ENCODE peak calls at places on chromosomes 7 and 10, in eight cellular contexts. B is Panc1, E is pancreas, O is right lobe of liver, G is upper lobe of right lung, W is lower lobe of right lung, A is gastrocnemius medialis, N is left lung. J is an unnamed sample. For H3K4me1, the result is how much of the 10 kb centered on the place peaks cover.

GRCh38 chr7:38716397-38716796 is 85.2 kb upstream of the AMPH start:
- ATAC-seq in B (no peak), E (no peak), O (no peak), G (no peak), W (no peak), A (no peak), N (no peak), J (no peak)

GRCh38 chr10:44863344-44864041 is 47.6 kb upstream of the TMEM72 start:
- ATAC-seq in B (no peak), E (no peak), O (no peak), G (no peak), W (no peak), A (no peak), N (no peak), J (no peak)

GRCh38 chr7:149415391-149416068 is 45.3 kb downstream of the ZNF777 start:
- ATAC-seq in B (no peak), E (no peak), O (no peak), G (no peak), W (no peak), A (no peak), N (no peak), J (peak)

GRCh38 chr10:125117941-125118630 is 42.3 kb downstream of the CTBP2 start:
- ATAC-seq in B (no peak), E (peak), O (no peak), G (peak), W (peak), A (no peak), N (no peak), J (peak)

GRCh38 chr10:116880716-116881440 is 31.6 kb downstream of the ENO4 start:
- ATAC-seq in B (no peak), E (no peak), O (peak), G (no peak), W (no peak), A (no peak), N (no peak), J (no peak)

GRCh38 chr10:58775960-58776574 is 263.4 kb downstream of the BICC1 start:
- ATAC-seq in B (no peak), E (peak), O (no peak), G (peak), W (peak), A (no peak), N (peak), J (peak)

GRCh38 chr7:38413784-38414183 is 140.3 kb upstream of the TARP start:
- ATAC-seq in B (no peak), E (no peak), O (no peak), G (no peak), W (no peak), A (no peak), N (no peak), J (no peak)

GRCh38 chr10:30454744-30455498 is 20.9 kb downstream of the MAP3K8 start:
- ATAC-seq in B (no peak), E (no peak), O (peak), G (peak), W (peak), A (peak), N (peak), J (peak)

GRCh38 chr10:3353235-3353634 is 180.7 kb upstream of the PITRM1 start:
- ATAC-seq in B (no peak), E (no peak), O (peak), G (no peak), W (no peak), A (no peak), N (no peak), J (no peak)

GRCh38 chr7:128800567-128800966 is 8.8 kb downstream of the CCDC136 start:
- ATAC-seq in B (no peak), E (no peak), O (no peak), G (no peak), W (no peak), A (no peak), N (no peak), J (no peak)

GRCh38 chr10:90999512-91000172 is 78.8 kb upstream of the ANKRD1 start:
- ATAC-seq in B (no peak), E (no peak), O (no peak), G (no peak), W (no peak), A (no peak), N (no peak), J (no peak)

GRCh38 chr10:110892602-110893001 is 20.9 kb downstream of the PDCD4 start:
- ATAC-seq in B (no peak), E (no peak), O (no peak), G (no peak), W (no peak), A (no peak), N (no peak), J (no peak)

GRCh38 chr10:29424017-29424416 is 135.1 kb downstream of the LYZL1 start:
- ATAC-seq in B (no peak), E (no peak), O (no peak), G (no peak), W (no peak), A (no peak), N (no peak), J (no peak)

GRCh38 chr7:81075150-81075549 is 156.3 kb upstream of the SEMA3C start:
- ATAC-seq in B (no peak), E (no peak), O (no peak), G (no peak), W (no peak), A (no peak), N (no peak), J (no peak)

GRCh38 chr10:47058303-47058702 is 147.1 kb downstream of the PTPN20 start:
- ATAC-seq in B (no peak), E (no peak), O (no peak), G (no peak), W (no peak), A (no peak), N (no peak), J (no peak)

GRCh38 chr7:95929710-95930295 is 157.4 kb downstream of the DYNC1I1 start:
- ATAC-seq in B (no peak), E (peak), O (no peak), G (no peak), W (no peak), A (no peak), N (no peak), J (no peak)

GRCh38 chr10:48390933-48391845 is 84.7 kb downstream of the MAPK8 start:
- ATAC-seq in B (peak), E (no peak), O (no peak), G (no peak), W (no peak), A (no peak), N (no peak), J (no peak)

GRCh38 chr10:103238506-103239252 is 7.0 kb upstream of the RPEL1 start:
- ATAC-seq in B (peak), E (no peak), O (peak), G (peak), W (peak), A (no peak), N (peak), J (peak)

GRCh38 chr7:151408839-151409554 is 841 bp downstream of the WDR86 start:
- ATAC-seq in B (peak), E (no peak), O (no peak), G (peak), W (peak), A (no peak), N (peak), J (no peak)

GRCh38 chr7:28293529-28293835 is 112.9 kb upstream of the JAZF1 start:
- ATAC-seq in B (peak), E (peak), O (no peak), G (no peak), W (no peak), A (no peak), N (no peak), J (no peak)
- H3K4me1 ChIP-seq in B (under half), E (under half), O (under half), G (under half), W (under half), A (under half), N (under half), J (under half)

GRCh38 chr10:70671619-70672164 is 614 bp upstream of the ADAMTS14 start:
- ATAC-seq in B (no peak), E (no peak), O (no peak), G (no peak), W (no peak), A (no peak), N (no peak), J (no peak)
- TF ChIP-seq CTCF in B (no peak), E (no peak), O (no peak), G (no peak), W (no peak), A (no peak), N (no peak), J (no peak)

GRCh38 chr7:31336202-31337035 is 4.1 kb downstream of the NEUROD6 start:
- ATAC-seq in B (peak), E (no peak), O (peak), G (peak), W (peak), A (no peak), N (peak), J (no peak)
- H3K4me3 ChIP-seq in B (no peak), E (peak), O (peak), G (no peak), W (peak), A (no peak), N (peak), J (no peak)

GRCh38 chr7:105364748-105365147 is 24.0 kb downstream of the SRPK2 start:
- ATAC-seq in B (no peak), E (no peak), O (no peak), G (no peak), W (no peak), A (no peak), N (no peak), J (no peak)

GRCh38 chr7:105367458-105367857 is 21.3 kb downstream of the SRPK2 start:
- ATAC-seq in B (peak), E (peak), O (no peak), G (no peak), W (peak), A (no peak), N (peak), J (no peak)

GRCh38 chr7:105369944-105370343 is 18.8 kb downstream of the SRPK2 start:
- ATAC-seq in B (no peak), E (no peak), O (no peak), G (no peak), W (no peak), A (no peak), N (no peak), J (no peak)

GRCh38 chr7:105365541-105366534 is 22.9 kb downstream of the SRPK2 start:
- ATAC-seq in B (no peak), E (no peak), O (no peak), G (no peak), W (no peak), A (no peak), N (no peak), J (no peak)
- H3K4me1 ChIP-seq in B (under half), E (under half), O (under half), G (under half), W (under half), A (under half), N (under half), J (under half)

DNA sequence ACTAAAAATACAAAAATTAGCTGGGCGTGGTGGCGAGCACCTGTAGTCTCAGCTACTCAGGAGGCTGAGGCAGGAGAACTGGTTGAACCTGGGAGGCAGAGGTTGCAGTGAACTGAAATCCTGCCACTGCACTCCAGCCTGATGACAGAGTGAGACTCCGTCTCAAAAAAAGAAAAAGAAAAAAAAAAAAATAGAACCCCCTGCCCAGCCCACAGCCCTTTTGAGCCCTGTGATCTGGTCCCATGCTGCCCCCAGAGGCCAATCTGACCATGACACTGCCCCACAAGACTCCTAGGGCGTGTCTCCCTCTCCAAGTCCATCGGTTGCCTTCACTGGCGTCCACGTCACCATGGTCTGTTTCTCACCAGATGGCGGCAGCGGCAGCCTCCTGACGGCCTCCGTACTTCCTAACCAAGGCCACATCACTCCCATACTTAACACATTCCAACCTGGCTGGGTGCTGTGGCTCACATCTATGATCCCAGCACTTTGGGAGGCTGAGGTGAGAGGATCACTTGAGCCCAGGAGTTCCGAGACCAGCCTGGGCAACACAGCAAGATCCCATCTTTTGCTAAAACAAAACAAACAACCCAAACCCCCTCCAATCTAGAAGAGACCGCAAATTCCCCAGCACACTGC is 18.0 kb downstream of the STX1A start:
- ATAC-seq in B (peak), E (no peak), O (peak), G (peak), W (peak), A (peak), N (peak), J (no peak)
- TF ChIP-seq CTCF in B (peak), E (peak), O (peak), G (peak), W (peak), A (peak), N (peak), J (peak)

DNA sequence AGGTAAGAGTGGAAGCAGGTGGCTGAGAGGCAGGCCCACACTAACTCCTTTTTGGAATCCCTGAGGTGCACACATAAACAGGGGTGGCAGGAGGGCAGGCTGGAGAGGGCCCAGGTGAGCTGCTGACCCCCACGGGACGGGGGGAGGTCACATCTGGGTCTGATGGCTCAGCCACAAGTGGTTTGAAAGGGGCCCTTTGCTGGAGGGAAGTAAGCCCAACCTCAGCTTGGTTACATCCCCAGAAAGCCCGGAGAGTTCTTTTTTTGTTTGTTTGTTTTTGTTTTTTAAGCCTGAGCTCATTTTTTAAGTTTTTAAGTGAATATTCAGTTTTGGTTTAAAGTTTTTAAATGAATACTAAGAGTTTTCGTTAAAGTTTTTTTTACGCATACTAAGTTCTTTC is 72.8 kb upstream of the CUX1 start:
- ATAC-seq in B (peak), E (no peak), O (no peak), G (no peak), W (no peak), A (no peak), N (no peak), J (no peak)
- H3K4me3 ChIP-seq in B (no peak), E (no peak), O (no peak), G (no peak), W (no peak), A (no peak), N (no peak), J (no peak)